ENCODE peak calls at places on chromosomes 2 and 18, in seven cellular contexts. B is GM03348; Z is fibroblast of the conjunctiva; A is activated naive CD4-positive, alpha-beta T cell treated with anti-CD3 and anti-CD28 coated beads, Interleukin-2, amount 50 U/mL, for 16 hours; J is AG04450; I is activated naive CD8-positive, alpha-beta T cell treated with anti-CD3 and anti-CD28 coated beads, Interleukin-2, amount 50 U/mL, for 24 hours; S is CD4-positive, alpha-beta T cell. F is an unnamed sample.

GRCh38 chr18:75111673-75112485 is 97.1 kb downstream of the PTGR3 start:
- DNase-seq in J (no peak), I (no peak), Z (no peak), S (no peak), B (no peak), A (no peak), F (no peak)

GRCh38 chr18:61833978-61834377 is 58.8 kb downstream of the RNF152 start:
- DNase-seq in A (no peak), Z (no peak), B (no peak), S (no peak), I (no peak), J (no peak), F (no peak)

GRCh38 chr2:238717084-238717483 is 130.8 kb upstream of the TWIST2 start:
- DNase-seq in B (no peak), Z (no peak), J (no peak), A (no peak), I (no peak), S (no peak), F (no peak)

GRCh38 chr2:120161190-120161589 is 62.0 kb downstream of the TMEM185B start:
- DNase-seq in J (no peak), B (no peak), S (no peak), A (no peak), Z (no peak), I (no peak), F (no peak)

GRCh38 chr2:227471924-227472264 is at the start of gene AGFG1:
- DNase-seq in B (peak), A (peak), I (peak), Z (peak), J (peak), S (peak), F (peak)

GRCh38 chr2:23294238-23294637 is 90.7 kb upstream of the KLHL29 start:
- DNase-seq in J (no peak), I (no peak), A (no peak), B (no peak), S (no peak), Z (no peak), F (no peak)

GRCh38 chr2:52128081-52128480 is 1096.1 kb upstream of the NRXN1 start:
- DNase-seq in S (no peak), A (no peak), J (no peak), B (no peak), Z (no peak), I (no peak), F (no peak)

GRCh38 chr2:101238930-101239759 is 13.5 kb upstream of the CNOT11 start:
- DNase-seq in Z (no peak), I (no peak), J (no peak), B (no peak), A (no peak), S (no peak), F (no peak)

GRCh38 chr2:186588940-186589732 is 720 bp upstream of the ITGAV start:
- DNase-seq in S (no peak), A (no peak), Z (no peak), B (peak), J (no peak), I (no peak), F (no peak)

GRCh38 chr18:74331404-74331803 is 15.8 kb downstream of the C18orf63 start:
- DNase-seq in A (no peak), J (peak), B (peak), I (no peak), Z (peak), S (no peak), F (no peak)

GRCh38 chr2:129056309-129056958 is 737.8 kb upstream of the HS6ST1 start:
- DNase-seq in B (no peak), I (no peak), S (no peak), J (no peak), A (no peak), Z (no peak), F (no peak)

GRCh38 chr2:181396575-181397062 is 60.6 kb upstream of the ITGA4 start:
- DNase-seq in B (peak), Z (no peak), J (no peak), A (no peak), S (no peak), I (no peak), F (no peak)

F was measured in NCI-H1092.